ENCODE peak calls at places on chromosomes 13 and 19, in six cellular contexts. D is ecto neural progenitor cell, Y is T-helper 9 cell, C is cardiac muscle cell, G is amygdala, I is mucosa of descending colon. F is an unnamed sample.

GRCh38 chr19:3506384-3507340 is 551 bp downstream of the FZR1 start:
- DNase-seq in D (peak), Y (peak), C (peak), G (no peak), I (peak), F (no peak)

GRCh38 chr13:95573226-95573625 is 20.7 kb downstream of the CLDN10 start:
- DNase-seq in D (no peak), Y (no peak), C (no peak), G (no peak), I (no peak), F (no peak)

GRCh38 chr13:97758317-97758716 is 195.2 kb upstream of the IPO5 start:
- DNase-seq in D (no peak), Y (no peak), C (no peak), G (no peak), I (no peak), F (no peak)

GRCh38 chr13:112774829-112775565 is 85.2 kb downstream of the ATP11A start:
- DNase-seq in D (no peak), Y (no peak), C (no peak), G (no peak), I (no peak), F (no peak)

GRCh38 chr19:34481861-34482379 is 362 bp downstream of the WTIP start:
- DNase-seq in D (peak), Y (no peak), C (no peak), G (no peak), I (no peak), F (no peak)

GRCh38 chr19:57075801-57076492 is 43.8 kb upstream of the USP29 start:
- DNase-seq in D (no peak), Y (no peak), C (no peak), G (peak), I (no peak), F (no peak)

GRCh38 chr13:21670883-21671792 is at the start of gene FGF9:
- DNase-seq in D (peak), Y (peak), C (peak), G (no peak), I (peak), F (peak)

GRCh38 chr19:46347572-46347883 is 641 bp downstream of the PPP5C start:
- DNase-seq in D (no peak), Y (no peak), C (no peak), G (no peak), I (no peak), F (no peak)

GRCh38 chr19:8069116-8069973 is 16.8 kb downstream of the CCL25 start:
- DNase-seq in D (no peak), Y (no peak), C (no peak), G (no peak), I (no peak), F (no peak)